ENCODE peak calls at places on chromosomes 5 and 9, in six cellular contexts. H is gastrocnemius medialis, T is spleen, X is iPS DF 6.9, R is transverse colon, O is GM06990. L is an unnamed sample. For H3K27me3, the result is how much of the 10 kb centered on the place peaks cover.

GRCh38 chr5:74538206-74538661 is 102.3 kb downstream of the ENC1 start:
- DNase-seq in H (peak), T (peak), X (no peak), R (peak), O (no peak), L (peak)

GRCh38 chr5:148623741-148624140 is 30.6 kb downstream of the HTR4 start:
- DNase-seq in H (no peak), T (no peak), X (no peak), R (no peak), O (no peak), L (no peak)

GRCh38 chr5:174273325-174273724 is 227.8 kb downstream of the NSG2 start:
- DNase-seq in H (no peak), T (no peak), X (no peak), R (peak), O (peak), L (no peak)

GRCh38 chr5:127562252-127562651 is 44.8 kb downstream of the PRRC1 start:
- DNase-seq in H (no peak), T (no peak), X (peak), R (no peak), O (no peak), L (no peak)

GRCh38 chr9:124054671-124055212 is 43.2 kb downstream of the LHX2 start:
- DNase-seq in H (no peak), T (no peak), X (no peak), R (no peak), O (peak), L (no peak)

GRCh38 chr9:114416290-114416689 is 28.5 kb upstream of the AKNA start:
- DNase-seq in H (no peak), T (no peak), X (no peak), R (no peak), O (no peak), L (no peak)

GRCh38 chr5:89421035-89421434 is 538.1 kb upstream of the MEF2C start:
- DNase-seq in H (no peak), T (no peak), X (no peak), R (no peak), O (no peak), L (no peak)

GRCh38 chr5:136202800-136203199 is 9.8 kb upstream of the SMIM32 start:
- DNase-seq in H (no peak), T (peak), X (peak), R (no peak), O (no peak), L (no peak)

GRCh38 chr9:99115947-99116543 is 11.1 kb downstream of the TGFBR1 start:
- DNase-seq in H (no peak), T (no peak), X (no peak), R (no peak), O (no peak), L (no peak)

GRCh38 chr5:39253211-39253610 is 33.8 kb upstream of the FYB1 start:
- DNase-seq in H (no peak), T (no peak), X (no peak), R (no peak), O (no peak), L (no peak)

GRCh38 chr9:106954974-106955850 is 92.2 kb downstream of the ZNF462 start:
- DNase-seq in H (no peak), T (no peak), X (no peak), R (no peak), O (no peak), L (no peak)

GRCh38 chr5:142966146-142966455 is 195.9 kb downstream of the ARHGAP26 start:
- DNase-seq in H (no peak), T (no peak), X (no peak), R (no peak), O (no peak), L (no peak)

GRCh38 chr9:18359335-18359734 is 114.6 kb upstream of the ADAMTSL1 start:
- DNase-seq in H (no peak), T (no peak), X (no peak), R (no peak), O (no peak), L (no peak)

GRCh38 chr5:395156-395920 is 47.6 kb upstream of the EXOC3 start:
- DNase-seq in H (no peak), T (peak), X (no peak), R (no peak), O (no peak), L (no peak)

GRCh38 chr5:61674403-61674802 is 342.3 kb downstream of the ZSWIM6 start:
- DNase-seq in H (no peak), T (no peak), X (no peak), R (peak), O (no peak), L (no peak)

GRCh38 chr5:154371687-154372086 is 74.1 kb upstream of the SAP30L start:
- DNase-seq in H (peak), T (no peak), X (no peak), R (no peak), O (no peak), L (no peak)

GRCh38 chr5:53067641-53068040 is 41.9 kb downstream of the MOCS2 start:
- DNase-seq in H (no peak), T (no peak), X (no peak), R (no peak), O (no peak), L (no peak)

GRCh38 chr5:35857004-35857345 is 284 bp downstream of the IL7R start:
- DNase-seq in H (no peak), T (no peak), X (no peak), R (no peak), O (peak), L (no peak)

GRCh38 chr9:80326105-80326504 is 754.3 kb downstream of the TLE4 start:
- DNase-seq in H (no peak), T (no peak), X (no peak), R (no peak), O (no peak), L (no peak)
- H3K27me3 ChIP-seq in H (under half), T (under half), X (under half), R (under half), O (under half), L (under half)

GRCh38 chr9:132163457-132163875 is 1.6 kb downstream of the NTNG2 start:
- DNase-seq in H (no peak), T (peak), X (no peak), R (no peak), O (no peak), L (no peak)
- H3K4me3 ChIP-seq in H (peak), T (peak), X (peak), R (peak), O (no peak), L (peak)

GRCh38 chr5:135169753-135170152 is 135.7 kb upstream of the PITX1 start:
- DNase-seq in H (no peak), T (no peak), X (no peak), R (no peak), O (no peak), L (no peak)
- H3K27me3 ChIP-seq in H (under half), T (under half), X (under half), R (under half), O (under half), L (under half)

GRCh38 chr5:141707535-141707934 is 25.5 kb upstream of the ARAP3 start:
- DNase-seq in H (no peak), T (no peak), X (no peak), R (no peak), O (no peak), L (no peak)

GRCh38 chr5:141701341-141702119 is 19.5 kb upstream of the ARAP3 start:
- DNase-seq in H (no peak), T (no peak), X (no peak), R (no peak), O (peak), L (no peak)

GRCh38 chr5:141705503-141705902 is 23.5 kb upstream of the ARAP3 start:
- DNase-seq in H (no peak), T (no peak), X (no peak), R (no peak), O (no peak), L (no peak)

GRCh38 chr5:141704782-141705297 is 22.8 kb upstream of the ARAP3 start:
- DNase-seq in H (no peak), T (no peak), X (no peak), R (peak), O (no peak), L (no peak)

GRCh38 chr5:141703133-141703561 is 21.1 kb upstream of the ARAP3 start:
- DNase-seq in H (no peak), T (no peak), X (no peak), R (no peak), O (no peak), L (no peak)
- H3K4me3 ChIP-seq in H (peak), T (peak), X (peak), R (peak), O (no peak), L (peak)

GRCh38 chr5:171619744-171620143 is 165.9 kb upstream of the SMIM23 start:
- DNase-seq in H (no peak), T (no peak), X (no peak), R (no peak), O (no peak), L (no peak)
- H3K27me3 ChIP-seq in H (under half), T (under half), X (under half), R (under half), O (under half), L (under half)

GRCh38 chr5:103258957-103259704 is 568 bp downstream of the MACIR start:
- DNase-seq in H (peak), T (peak), X (no peak), R (peak), O (peak), L (peak)
- H3K4me3 ChIP-seq in H (peak), T (peak), X (peak), R (peak), O (peak), L (peak)

GRCh38 chr5:132815454-132815853 is 2.4 kb downstream of the SOWAHA start:
- DNase-seq in H (no peak), T (no peak), X (no peak), R (no peak), O (no peak), L (no peak)
- H3K27me3 ChIP-seq in H (under half), T (under half), X (under half), R (under half), O (under half), L (under half)

GRCh38 chr5:10595305-10595677 is 31.4 kb downstream of the ANKRD33B start:
- DNase-seq in H (no peak), T (no peak), X (no peak), R (no peak), O (no peak), L (no peak)
- H3K4me3 ChIP-seq in H (peak), T (no peak), X (no peak), R (no peak), O (no peak), L (peak)

GRCh38 chr5:1765141-1765879 is 34.3 kb downstream of the MRPL36 start:
- DNase-seq in H (no peak), T (peak), X (no peak), R (peak), O (peak), L (no peak)
- H3K27me3 ChIP-seq in H (under half), T (under half), X (under half), R (under half), O (under half), L (under half)

L was measured in ascending aorta.